ENCODE peak calls at places on chromosomes 6 and 20, in four cellular contexts. I, Z, C and W are unnamed samples.

GRCh38 chr20:13644010-13644409 is 5.3 kb upstream of the TASP1 start:
- DNase-seq in I (no peak), Z (no peak), C (no peak), W (no peak)

GRCh38 chr6:166862287-166862977 is 93.9 kb downstream of the RNASET2 start:
- DNase-seq in I (no peak), Z (no peak), C (no peak), W (no peak)

GRCh38 chr20:34693414-34693813 is 10.7 kb upstream of the TP53INP2 start:
- DNase-seq in I (no peak), Z (no peak), C (no peak), W (no peak)

GRCh38 chr6:161424421-161424820 is 150.6 kb upstream of the AGPAT4 start:
- DNase-seq in I (no peak), Z (no peak), C (no peak), W (no peak)

GRCh38 chr6:144064402-144064830 is 31.0 kb downstream of the SF3B5 start:
- DNase-seq in I (no peak), Z (peak), C (no peak), W (no peak)

GRCh38 chr6:76416821-76417605 is 344.6 kb upstream of the IMPG1 start:
- DNase-seq in I (no peak), Z (no peak), C (no peak), W (no peak)

GRCh38 chr6:53795254-53795701 is 473 bp downstream of the LRRC1 start:
- DNase-seq in I (no peak), Z (no peak), C (no peak), W (no peak)

GRCh38 chr6:53086302-53086701 is 21.1 kb downstream of the FBXO9 start:
- DNase-seq in I (no peak), Z (no peak), C (no peak), W (no peak)

GRCh38 chr6:43970913-43971775 is 156.1 kb downstream of the MRPL14 start:
- DNase-seq in I (no peak), Z (no peak), C (no peak), W (no peak)

GRCh38 chr6:135438907-135439535 is 58.5 kb downstream of the AHI1 start:
- DNase-seq in I (no peak), Z (no peak), C (no peak), W (peak)

GRCh38 chr6:14881399-14881798 is 364.5 kb upstream of the JARID2 start:
- DNase-seq in I (no peak), Z (no peak), C (no peak), W (peak)

GRCh38 chr6:106510090-106510970 is 119.0 kb downstream of the RTN4IP1 start:
- DNase-seq in I (no peak), Z (peak), C (no peak), W (no peak)

GRCh38 chr6:134921980-134922313 is 28.0 kb downstream of the ALDH8A1 start:
- DNase-seq in I (no peak), Z (no peak), C (no peak), W (no peak)

GRCh38 chr6:129555206-129555832 is 154.7 kb downstream of the ARHGAP18 start:
- DNase-seq in I (no peak), Z (no peak), C (peak), W (no peak)

GRCh38 chr6:2732503-2733089 is 18.1 kb downstream of the MYLK4 start:
- DNase-seq in I (no peak), Z (no peak), C (no peak), W (no peak)

GRCh38 chr6:35477551-35478179 is 9.5 kb downstream of the RPL10A start:
- DNase-seq in I (no peak), Z (no peak), C (no peak), W (no peak)

GRCh38 chr6:80733645-80734044 is 627.2 kb downstream of the BCKDHB start:
- DNase-seq in I (no peak), Z (no peak), C (no peak), W (no peak)

GRCh38 chr20:34437330-34437986 is 74.4 kb downstream of the ITCH start:
- DNase-seq in I (no peak), Z (no peak), C (no peak), W (no peak)

GRCh38 chr20:46458891-46459750 is 52.7 kb upstream of the ELMO2 start:
- DNase-seq in I (peak), Z (no peak), C (no peak), W (no peak)